ENCODE peak calls at places on chromosomes 7 and 10, in four cellular contexts. One of them, this sample, is unnamed.

GRCh38 chr7:48126037-48126436 is 37.0 kb downstream of the UPP1 start:
- DNase-seq in endothelial cell of umbilical vein: no peak
- DNase-seq in WTC11: no peak
- DNase-seq in A549: no peak
- DNase-seq in this sample: no peak

GRCh38 chr7:119395024-119395423 is 878.0 kb upstream of the KCND2 start:
- DNase-seq in endothelial cell of umbilical vein: no peak
- DNase-seq in A549: no peak
- DNase-seq in WTC11: no peak
- DNase-seq in this sample: no peak

GRCh38 chr10:60817135-60817805 is 39.0 kb downstream of the CDK1 start:
- DNase-seq in WTC11: no peak
- DNase-seq in endothelial cell of umbilical vein: no peak
- DNase-seq in A549: no peak
- DNase-seq in this sample: no peak

GRCh38 chr10:104924101-104924795 is 283.2 kb downstream of the SORCS3 start:
- DNase-seq in A549: no peak
- DNase-seq in endothelial cell of umbilical vein: no peak
- DNase-seq in WTC11: no peak
- DNase-seq in this sample: no peak

GRCh38 chr7:10360050-10360449 is 613.6 kb upstream of the PHF14 start:
- DNase-seq in endothelial cell of umbilical vein: no peak
- DNase-seq in WTC11: no peak
- DNase-seq in A549: no peak
- DNase-seq in this sample: no peak

GRCh38 chr7:32518534-32519140 is 23.3 kb downstream of the AVL9 start:
- DNase-seq in A549: peak; percentile 89
- DNase-seq in endothelial cell of umbilical vein: no peak
- DNase-seq in WTC11: no peak
- DNase-seq in this sample: peak; percentile 80

GRCh38 chr7:91657386-91658120 is 222.9 kb downstream of the MTERF1 start:
- DNase-seq in A549: peak; percentile 3
- DNase-seq in endothelial cell of umbilical vein: no peak
- DNase-seq in WTC11: no peak
- DNase-seq in this sample: no peak

GRCh38 chr7:94315011-94315410 is 79.7 kb upstream of the COL1A2 start:
- DNase-seq in A549: no peak
- DNase-seq in WTC11: no peak
- DNase-seq in endothelial cell of umbilical vein: peak; percentile 35
- DNase-seq in this sample: no peak

GRCh38 chr10:112914288-112914952 is 35.6 kb upstream of the TCF7L2 start:
- DNase-seq in endothelial cell of umbilical vein: no peak
- DNase-seq in WTC11: no peak
- DNase-seq in A549: no peak
- DNase-seq in this sample: no peak

GRCh38 chr7:36638140-36638539 is 86.2 kb downstream of the AOAH start:
- DNase-seq in A549: no peak
- DNase-seq in endothelial cell of umbilical vein: no peak
- DNase-seq in WTC11: no peak
- DNase-seq in this sample: peak; percentile 14

DNA sequence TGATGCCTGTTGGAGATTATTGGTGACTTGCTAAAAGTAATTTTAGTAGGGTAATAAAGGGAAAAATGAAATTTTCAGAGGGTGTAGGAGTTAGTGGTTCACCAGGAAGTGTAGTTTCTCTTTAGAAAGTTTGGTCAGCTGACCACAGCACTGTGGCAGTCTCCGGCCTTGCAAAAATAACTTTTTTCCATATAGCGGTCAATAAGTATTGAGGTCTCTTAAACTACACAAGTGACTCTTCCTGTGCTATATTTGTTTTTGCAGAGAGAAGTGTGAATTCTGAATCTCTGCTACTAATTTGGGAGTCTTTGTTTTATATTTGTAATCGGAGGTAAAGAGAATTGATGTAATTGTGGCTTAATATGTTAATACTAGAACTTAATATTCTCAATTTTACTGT is 24.3 kb downstream of the PTPN12 start:
- DNase-seq in A549: no peak
- DNase-seq in endothelial cell of umbilical vein: no peak
- DNase-seq in WTC11: no peak
- DNase-seq in this sample: peak; percentile 41
- TF ChIP-seq MAX in A549: no peak
- TF ChIP-seq MAX in endothelial cell of umbilical vein: no peak
- TF ChIP-seq MAX in WTC11: no peak
- TF ChIP-seq MAX in this sample: peak; percentile 5

DNA sequence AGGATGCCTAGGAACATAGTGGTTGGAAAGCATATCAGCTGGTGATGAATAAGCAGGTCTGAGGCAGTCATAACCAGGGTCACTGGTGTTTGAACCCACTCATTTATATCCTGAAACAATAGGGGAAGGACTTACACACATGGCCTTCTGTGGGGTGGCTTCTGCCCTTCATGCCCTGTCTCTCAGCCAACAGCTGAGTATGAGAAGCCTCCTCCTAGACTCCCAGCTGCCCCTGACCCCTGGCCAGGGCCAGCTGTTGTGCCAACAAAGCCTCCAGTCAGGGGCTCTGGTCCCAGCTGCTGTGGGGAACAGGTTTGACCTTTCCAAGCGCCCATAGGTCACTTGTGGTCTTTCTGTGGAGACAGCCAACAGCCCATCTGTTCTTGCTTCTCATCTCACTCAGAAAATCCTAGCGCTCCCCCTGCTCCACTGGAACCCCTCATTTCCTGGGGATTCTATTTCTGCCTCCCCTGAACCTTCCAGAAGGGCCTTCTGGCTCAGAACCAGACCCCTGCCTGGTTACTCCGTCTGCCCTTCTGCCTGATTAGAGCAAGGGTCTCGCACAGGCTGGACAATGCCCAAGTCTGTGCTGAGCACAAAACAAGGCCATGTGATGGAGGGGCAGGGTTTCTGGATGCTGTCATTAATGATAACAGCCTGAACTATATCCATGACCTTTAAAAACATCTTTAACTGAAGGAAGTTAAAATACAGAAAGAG is 9.7 kb upstream of the PURB start:
- DNase-seq in A549: no peak
- DNase-seq in WTC11: no peak
- DNase-seq in endothelial cell of umbilical vein: no peak
- DNase-seq in this sample: no peak
- TF ChIP-seq MAX in A549: no peak
- TF ChIP-seq MAX in WTC11: no peak
- TF ChIP-seq MAX in endothelial cell of umbilical vein: no peak
- TF ChIP-seq MAX in this sample: no peak

GRCh38 chr7:111832159-111832558 is 269.9 kb upstream of the IMMP2L start:
- DNase-seq in WTC11: no peak
- DNase-seq in A549: no peak
- DNase-seq in endothelial cell of umbilical vein: no peak
- DNase-seq in this sample: no peak

GRCh38 chr7:111825046-111825445 is 262.8 kb upstream of the IMMP2L start:
- DNase-seq in endothelial cell of umbilical vein: no peak
- DNase-seq in WTC11: no peak
- DNase-seq in A549: no peak
- DNase-seq in this sample: no peak

GRCh38 chr7:111829221-111829620 is 266.9 kb upstream of the IMMP2L start:
- DNase-seq in WTC11: no peak
- DNase-seq in A549: no peak
- DNase-seq in endothelial cell of umbilical vein: no peak
- DNase-seq in this sample: no peak

GRCh38 chr7:111833461-111833860 is 271.2 kb upstream of the IMMP2L start:
- DNase-seq in WTC11: no peak
- DNase-seq in A549: no peak
- DNase-seq in endothelial cell of umbilical vein: peak; percentile 92
- DNase-seq in this sample: no peak

GRCh38 chr7:111827863-111828504 is 265.7 kb upstream of the IMMP2L start:
- DNase-seq in endothelial cell of umbilical vein: peak; percentile 73
- DNase-seq in WTC11: no peak
- DNase-seq in A549: peak; percentile 4
- DNase-seq in this sample: no peak
- TF ChIP-seq MAX in endothelial cell of umbilical vein: no peak
- TF ChIP-seq MAX in WTC11: no peak
- TF ChIP-seq MAX in A549: no peak
- TF ChIP-seq MAX in this sample: no peak

GRCh38 chr10:132648072-132648855 is 110.7 kb downstream of the INPP5A start:
- DNase-seq in A549: no peak
- DNase-seq in WTC11: peak; percentile 7
- DNase-seq in endothelial cell of umbilical vein: no peak
- DNase-seq in this sample: no peak

GRCh38 chr10:132648871-132649528 is 111.4 kb downstream of the INPP5A start:
- DNase-seq in WTC11: peak; percentile 4
- DNase-seq in endothelial cell of umbilical vein: no peak
- DNase-seq in A549: no peak
- DNase-seq in this sample: no peak

GRCh38 chr10:132646443-132647097 is 109.0 kb downstream of the INPP5A start:
- DNase-seq in WTC11: peak; percentile 7
- DNase-seq in A549: no peak
- DNase-seq in endothelial cell of umbilical vein: no peak
- DNase-seq in this sample: no peak

GRCh38 chr10:132645630-132646442 is 108.2 kb downstream of the INPP5A start:
- DNase-seq in WTC11: peak; percentile 6
- DNase-seq in endothelial cell of umbilical vein: no peak
- DNase-seq in A549: no peak
- DNase-seq in this sample: no peak

GRCh38 chr10:132647424-132647823 is 109.8 kb downstream of the INPP5A start:
- DNase-seq in A549: no peak
- DNase-seq in WTC11: peak; percentile 6
- DNase-seq in endothelial cell of umbilical vein: no peak
- DNase-seq in this sample: no peak
- TF ChIP-seq MAX in A549: no peak
- TF ChIP-seq MAX in WTC11: no peak
- TF ChIP-seq MAX in endothelial cell of umbilical vein: no peak
- TF ChIP-seq MAX in this sample: no peak

DNA sequence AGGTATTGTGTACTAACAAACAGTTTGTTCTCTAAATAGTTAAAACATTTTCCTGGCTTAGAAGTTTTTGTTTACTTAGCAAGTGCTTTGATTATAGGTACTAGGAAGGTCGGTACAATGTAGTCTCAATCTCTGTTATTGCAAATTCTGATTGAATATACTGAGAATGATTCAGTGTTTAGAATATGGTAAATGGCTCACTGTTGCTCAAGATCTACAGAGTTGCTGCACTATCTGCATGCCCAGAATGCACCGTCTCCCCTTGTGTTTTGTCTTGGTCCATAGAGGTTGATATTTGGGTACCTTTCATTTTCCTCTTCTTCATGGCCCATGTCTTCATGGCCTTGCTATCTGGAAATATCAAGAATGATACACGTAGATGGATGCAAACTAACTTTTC is 99.6 kb downstream of the KLF6 start:
- DNase-seq in WTC11: no peak
- DNase-seq in A549: no peak
- DNase-seq in endothelial cell of umbilical vein: no peak
- DNase-seq in this sample: no peak
- TF ChIP-seq MAX in WTC11: no peak
- TF ChIP-seq MAX in A549: no peak
- TF ChIP-seq MAX in endothelial cell of umbilical vein: no peak
- TF ChIP-seq MAX in this sample: no peak

GRCh38 chr7:157738064-157738460 is 401.3 kb downstream of the DNAJB6 start:
- DNase-seq in endothelial cell of umbilical vein: no peak
- DNase-seq in A549: no peak
- DNase-seq in WTC11: peak; percentile 27
- DNase-seq in this sample: no peak

GRCh38 chr7:157736341-157736740 is 399.5 kb downstream of the DNAJB6 start:
- DNase-seq in WTC11: no peak
- DNase-seq in endothelial cell of umbilical vein: no peak
- DNase-seq in A549: no peak
- DNase-seq in this sample: no peak

GRCh38 chr7:157739056-157739455 is 402.3 kb downstream of the DNAJB6 start:
- DNase-seq in A549: no peak
- DNase-seq in WTC11: no peak
- DNase-seq in endothelial cell of umbilical vein: no peak
- DNase-seq in this sample: no peak

GRCh38 chr7:157735826-157736225 is 399.0 kb downstream of the DNAJB6 start:
- DNase-seq in A549: no peak
- DNase-seq in endothelial cell of umbilical vein: no peak
- DNase-seq in WTC11: no peak
- DNase-seq in this sample: no peak

DNA sequence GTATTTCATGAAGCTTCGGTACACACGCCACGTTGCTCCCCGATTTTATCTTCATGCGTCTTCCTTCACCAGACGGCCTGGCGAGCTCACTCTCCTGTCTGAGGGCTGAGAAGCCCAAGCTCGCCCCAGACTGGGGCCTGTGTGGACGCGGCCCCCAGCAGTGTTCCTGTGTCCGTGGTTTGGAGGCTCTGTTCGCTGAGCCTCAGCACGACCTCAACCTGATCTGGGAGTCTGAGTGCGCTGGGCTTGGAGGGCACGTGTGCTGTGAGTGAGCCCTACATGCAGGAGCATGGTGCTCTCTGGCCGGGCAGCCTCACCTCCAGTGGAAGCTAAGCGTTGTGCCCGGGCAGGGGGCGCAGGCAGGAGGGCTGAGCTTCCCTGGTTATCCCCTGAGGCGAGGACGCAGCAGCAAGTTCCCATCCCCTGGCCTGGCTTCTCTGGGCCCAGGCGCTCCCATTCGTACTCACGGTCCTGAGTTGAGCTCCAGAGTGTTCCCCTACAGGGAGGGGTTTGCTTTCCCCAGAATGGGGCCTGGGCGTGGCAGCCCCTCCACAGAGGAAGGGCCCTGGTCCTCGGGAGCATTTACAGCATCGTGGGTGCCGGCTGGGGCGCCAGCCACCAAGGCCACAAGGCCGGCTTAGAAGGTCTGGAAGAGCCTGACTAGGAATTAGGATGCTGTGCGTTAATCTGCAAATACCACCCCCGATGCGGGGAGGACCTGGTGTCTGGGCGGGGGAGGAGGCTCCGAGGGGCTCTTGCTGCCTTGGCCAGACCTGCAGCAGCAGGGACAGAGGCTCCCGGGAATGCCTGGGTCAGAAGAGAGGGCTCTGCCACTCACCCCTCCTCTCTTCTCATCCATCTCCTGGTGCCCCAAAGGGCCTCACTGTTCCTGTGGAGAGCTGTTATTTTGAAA is 400.6 kb downstream of the DNAJB6 start:
- DNase-seq in A549: no peak
- DNase-seq in WTC11: no peak
- DNase-seq in endothelial cell of umbilical vein: no peak
- DNase-seq in this sample: no peak
- TF ChIP-seq MAX in A549: no peak
- TF ChIP-seq MAX in WTC11: no peak
- TF ChIP-seq MAX in endothelial cell of umbilical vein: no peak
- TF ChIP-seq MAX in this sample: no peak

GRCh38 chr7:380226-380550 is 90.2 kb downstream of the FOXL3 start:
- DNase-seq in A549: no peak
- DNase-seq in WTC11: no peak
- DNase-seq in endothelial cell of umbilical vein: no peak
- DNase-seq in this sample: no peak
- TF ChIP-seq MAX in A549: no peak
- TF ChIP-seq MAX in WTC11: no peak
- TF ChIP-seq MAX in endothelial cell of umbilical vein: no peak
- TF ChIP-seq MAX in this sample: no peak